ENCODE peak calls at places on chromosomes 7 and 10, in four cellular contexts. One of them, this sample, is unnamed. For H3K4me1, the result is how much of the 10 kb centered on the place peaks cover.

GRCh38 chr10:14153570-14154055 is 177.1 kb downstream of the FRMD4A start:
- DNase-seq in uterus: no peak
- DNase-seq in tibial nerve: no peak
- DNase-seq in right atrium auricular region: no peak
- DNase-seq in this sample: peak

GRCh38 chr7:7719235-7719634 is 828 bp upstream of the RPA3 start:
- DNase-seq in tibial nerve: no peak
- DNase-seq in right atrium auricular region: no peak
- DNase-seq in uterus: peak
- DNase-seq in this sample: no peak

GRCh38 chr7:1494447-1494846 is 9.7 kb downstream of the INTS1 start:
- DNase-seq in right atrium auricular region: no peak
- DNase-seq in uterus: no peak
- DNase-seq in tibial nerve: no peak
- DNase-seq in this sample: no peak

GRCh38 chr7:603152-603941 is 83.7 kb upstream of the PDGFA start:
- DNase-seq in uterus: peak
- DNase-seq in right atrium auricular region: no peak
- DNase-seq in tibial nerve: no peak
- DNase-seq in this sample: no peak

GRCh38 chr10:6097063-6097462 is 8.2 kb downstream of the RBM17 start:
- DNase-seq in tibial nerve: no peak
- DNase-seq in uterus: no peak
- DNase-seq in right atrium auricular region: no peak
- DNase-seq in this sample: no peak

GRCh38 chr10:97020452-97021400 is 165.0 kb downstream of the SLIT1 start:
- DNase-seq in tibial nerve: no peak
- DNase-seq in right atrium auricular region: no peak
- DNase-seq in uterus: peak
- DNase-seq in this sample: peak

GRCh38 chr10:29443745-29444523 is 155.1 kb downstream of the LYZL1 start:
- DNase-seq in uterus: no peak
- DNase-seq in tibial nerve: no peak
- DNase-seq in right atrium auricular region: no peak
- DNase-seq in this sample: no peak

GRCh38 chr10:11051001-11051324 is 33.3 kb downstream of the CELF2 start:
- DNase-seq in tibial nerve: no peak
- DNase-seq in right atrium auricular region: no peak
- DNase-seq in uterus: no peak
- DNase-seq in this sample: no peak

GRCh38 chr10:61346946-61347345 is 106.2 kb downstream of the TMEM26 start:
- DNase-seq in uterus: no peak
- DNase-seq in right atrium auricular region: no peak
- DNase-seq in tibial nerve: no peak
- DNase-seq in this sample: no peak

GRCh38 chr10:45265995-45266394 is 49.4 kb downstream of the OR13A1 start:
- DNase-seq in tibial nerve: no peak
- DNase-seq in uterus: no peak
- DNase-seq in right atrium auricular region: no peak
- DNase-seq in this sample: no peak

DNA sequence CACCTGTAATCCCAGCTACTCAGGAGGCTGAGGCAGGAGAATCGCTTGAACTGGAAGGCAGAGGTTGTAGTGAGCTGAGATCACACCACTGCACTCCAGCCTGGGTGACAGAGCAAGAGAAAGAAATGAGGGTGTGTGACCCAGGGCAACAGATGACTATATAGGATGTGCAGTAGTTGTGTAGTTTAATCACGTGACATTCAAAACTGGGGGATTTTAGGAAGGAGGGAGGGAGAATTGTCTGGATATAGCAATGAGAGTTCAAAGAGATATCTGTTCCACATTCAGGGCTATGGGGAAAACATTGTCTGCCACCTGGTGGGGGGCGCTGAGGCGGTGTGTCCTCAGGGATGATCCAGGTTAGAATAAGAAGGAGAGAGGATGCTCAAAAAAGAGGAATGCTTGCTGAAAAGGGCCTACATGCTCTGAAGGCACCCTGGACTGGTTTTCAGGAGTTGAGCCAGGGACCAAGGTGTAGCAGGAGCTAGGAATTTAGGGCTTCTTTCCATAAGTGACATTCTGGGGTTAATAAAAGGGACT is 7.8 kb upstream of the ZYX start:
- DNase-seq in right atrium auricular region: no peak
- DNase-seq in tibial nerve: no peak
- DNase-seq in uterus: no peak
- DNase-seq in this sample: no peak
- H3K4me1 ChIP-seq in right atrium auricular region: under half
- H3K4me1 ChIP-seq in tibial nerve: under half
- H3K4me1 ChIP-seq in uterus: under half
- H3K4me1 ChIP-seq in this sample: under half

GRCh38 chr10:114915294-114915693 is 22.7 kb upstream of the TRUB1 start:
- DNase-seq in tibial nerve: no peak
- DNase-seq in right atrium auricular region: no peak
- DNase-seq in uterus: no peak
- DNase-seq in this sample: no peak

GRCh38 chr10:114917927-114918672 is 19.9 kb upstream of the TRUB1 start:
- DNase-seq in right atrium auricular region: no peak
- DNase-seq in uterus: no peak
- DNase-seq in tibial nerve: no peak
- DNase-seq in this sample: no peak

GRCh38 chr10:114914545-114914944 is 23.4 kb upstream of the TRUB1 start:
- DNase-seq in right atrium auricular region: no peak
- DNase-seq in uterus: no peak
- DNase-seq in tibial nerve: no peak
- DNase-seq in this sample: no peak

GRCh38 chr10:114916653-114917052 is 21.3 kb upstream of the TRUB1 start:
- DNase-seq in uterus: no peak
- DNase-seq in tibial nerve: no peak
- DNase-seq in right atrium auricular region: no peak
- DNase-seq in this sample: no peak

GRCh38 chr10:114917459-114917858 is 20.5 kb upstream of the TRUB1 start:
- DNase-seq in tibial nerve: no peak
- DNase-seq in right atrium auricular region: no peak
- DNase-seq in uterus: no peak
- DNase-seq in this sample: no peak
- H3K27ac ChIP-seq in tibial nerve: no peak
- H3K27ac ChIP-seq in right atrium auricular region: no peak
- H3K27ac ChIP-seq in uterus: no peak
- H3K27ac ChIP-seq in this sample: no peak

GRCh38 chr7:136874393-136875032 is 6.1 kb downstream of the CHRM2 start:
- DNase-seq in tibial nerve: no peak
- DNase-seq in right atrium auricular region: no peak
- DNase-seq in uterus: no peak
- DNase-seq in this sample: no peak
- H3K4me1 ChIP-seq in tibial nerve: under half
- H3K4me1 ChIP-seq in right atrium auricular region: under half
- H3K4me1 ChIP-seq in uterus: under half
- H3K4me1 ChIP-seq in this sample: under half

DNA sequence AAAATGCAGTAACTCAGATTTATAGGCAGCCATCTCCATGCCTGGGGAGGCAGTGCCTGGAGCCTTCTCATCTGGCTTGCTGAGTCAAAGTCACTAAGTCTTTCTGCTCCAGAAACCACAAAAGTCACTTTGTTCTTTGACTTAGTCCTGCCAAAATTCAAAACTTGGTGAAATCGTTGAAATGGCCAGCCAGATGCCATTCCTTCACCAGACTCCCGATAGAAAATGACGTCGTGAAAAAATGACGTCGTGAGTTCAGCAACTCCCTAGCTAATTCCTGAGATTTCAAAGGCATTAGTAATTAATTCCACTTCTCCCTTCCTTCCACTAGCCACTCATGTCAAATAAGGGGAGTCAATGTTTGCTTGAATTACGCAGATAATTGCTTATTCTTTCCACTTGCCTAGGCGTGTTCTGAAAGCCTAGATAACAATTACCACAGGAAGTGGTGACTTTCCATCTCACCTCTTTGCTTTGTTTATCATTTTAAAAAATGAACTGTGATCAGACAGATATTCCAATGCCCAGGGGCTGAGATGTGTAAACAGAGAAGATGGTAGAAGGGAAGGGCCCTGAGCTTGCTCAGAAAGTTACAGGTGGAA is 48.5 kb upstream of the OSBPL3 start:
- DNase-seq in tibial nerve: no peak
- DNase-seq in right atrium auricular region: no peak
- DNase-seq in uterus: no peak
- DNase-seq in this sample: no peak
- H3K27ac ChIP-seq in tibial nerve: no peak
- H3K27ac ChIP-seq in right atrium auricular region: peak
- H3K27ac ChIP-seq in uterus: no peak
- H3K27ac ChIP-seq in this sample: no peak

GRCh38 chr7:55071411-55072188 is 52.8 kb downstream of the EGFR start:
- DNase-seq in right atrium auricular region: no peak
- DNase-seq in tibial nerve: no peak
- DNase-seq in uterus: no peak
- DNase-seq in this sample: no peak

GRCh38 chr7:55075464-55075971 is 56.7 kb downstream of the EGFR start:
- DNase-seq in uterus: peak
- DNase-seq in tibial nerve: peak
- DNase-seq in right atrium auricular region: no peak
- DNase-seq in this sample: peak

GRCh38 chr7:55072251-55072650 is 53.4 kb downstream of the EGFR start:
- DNase-seq in tibial nerve: no peak
- DNase-seq in right atrium auricular region: no peak
- DNase-seq in uterus: no peak
- DNase-seq in this sample: no peak

GRCh38 chr7:55073051-55073511 is 54.3 kb downstream of the EGFR start:
- DNase-seq in tibial nerve: no peak
- DNase-seq in right atrium auricular region: no peak
- DNase-seq in uterus: no peak
- DNase-seq in this sample: no peak

DNA sequence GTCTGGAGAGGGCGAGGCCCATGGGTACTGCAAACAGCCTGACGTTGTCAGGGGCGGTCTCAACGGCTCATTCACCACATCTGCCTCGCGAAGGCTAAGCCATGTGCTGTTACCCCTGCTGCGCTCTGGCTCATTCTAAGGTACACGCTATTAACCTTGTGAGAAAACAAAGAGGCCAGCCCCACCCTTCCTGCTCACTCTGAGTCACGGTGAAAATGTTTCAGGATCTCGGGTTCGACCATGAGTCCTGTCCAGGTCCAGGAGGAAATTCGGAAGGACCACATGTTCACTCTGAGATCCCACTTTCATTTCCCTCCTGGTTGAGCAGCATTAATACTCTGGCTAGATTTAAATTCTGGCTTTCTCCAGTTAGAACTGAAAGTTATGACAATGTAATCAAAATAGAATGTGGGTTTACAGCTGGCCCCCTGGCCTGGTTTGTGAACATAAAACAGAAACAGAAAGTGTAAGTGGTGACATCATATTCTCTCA is 55.2 kb downstream of the EGFR start:
- DNase-seq in uterus: no peak
- DNase-seq in right atrium auricular region: no peak
- DNase-seq in tibial nerve: no peak
- DNase-seq in this sample: no peak
- H3K4me1 ChIP-seq in uterus: under half
- H3K4me1 ChIP-seq in right atrium auricular region: half or more
- H3K4me1 ChIP-seq in tibial nerve: under half
- H3K4me1 ChIP-seq in this sample: under half

DNA sequence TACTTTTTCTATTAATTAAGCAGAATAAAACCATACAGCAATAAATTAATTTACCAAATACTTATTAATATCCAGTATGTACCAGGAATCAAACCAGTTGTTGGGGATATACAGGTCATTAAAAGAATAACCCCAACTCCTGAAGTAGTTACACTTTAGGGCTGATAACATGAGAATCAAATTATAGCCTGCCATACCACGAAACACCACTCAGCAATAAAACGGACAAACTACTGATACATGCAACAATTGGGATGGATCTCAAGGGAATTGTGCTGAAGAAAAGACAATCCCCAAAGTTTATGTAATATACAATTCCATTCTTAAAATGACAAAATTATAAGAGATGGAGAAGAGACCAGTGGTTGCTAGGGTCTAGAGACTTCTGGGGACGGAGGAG is 22.7 kb downstream of the MCMBP start:
- DNase-seq in uterus: no peak
- DNase-seq in right atrium auricular region: no peak
- DNase-seq in tibial nerve: no peak
- DNase-seq in this sample: no peak
- H3K27ac ChIP-seq in uterus: no peak
- H3K27ac ChIP-seq in right atrium auricular region: no peak
- H3K27ac ChIP-seq in tibial nerve: no peak
- H3K27ac ChIP-seq in this sample: no peak

GRCh38 chr10:17651891-17652290 is 7.9 kb downstream of the STAM start:
- DNase-seq in uterus: no peak
- DNase-seq in right atrium auricular region: no peak
- DNase-seq in tibial nerve: no peak
- DNase-seq in this sample: no peak

GRCh38 chr10:17647316-17647715 is 3.4 kb downstream of the STAM start:
- DNase-seq in tibial nerve: no peak
- DNase-seq in right atrium auricular region: no peak
- DNase-seq in uterus: no peak
- DNase-seq in this sample: peak

GRCh38 chr10:17650416-17650815 is 6.5 kb downstream of the STAM start:
- DNase-seq in uterus: no peak
- DNase-seq in tibial nerve: no peak
- DNase-seq in right atrium auricular region: no peak
- DNase-seq in this sample: no peak

GRCh38 chr10:17649836-17650235 is 5.9 kb downstream of the STAM start:
- DNase-seq in tibial nerve: no peak
- DNase-seq in uterus: no peak
- DNase-seq in right atrium auricular region: no peak
- DNase-seq in this sample: no peak

DNA sequence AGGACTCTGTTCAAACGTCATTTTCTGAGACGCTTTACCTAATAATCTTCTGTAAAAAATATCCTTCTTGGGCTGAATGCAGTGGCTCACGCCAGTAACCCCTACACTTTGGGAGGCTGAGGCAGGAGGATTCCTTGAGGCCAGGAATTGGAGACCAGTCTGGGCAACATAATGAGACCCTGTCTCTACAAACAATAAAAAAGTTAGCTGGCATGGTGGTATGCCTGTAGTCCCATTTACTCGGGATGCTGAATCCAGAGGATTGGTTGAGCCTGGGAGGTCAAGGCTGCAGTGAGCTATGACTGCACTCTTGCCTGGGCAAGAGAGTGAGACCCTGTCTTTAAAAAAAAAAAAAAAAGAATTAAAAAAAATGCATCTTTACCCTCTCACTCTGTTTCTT is 5.1 kb downstream of the STAM start:
- DNase-seq in uterus: no peak
- DNase-seq in right atrium auricular region: no peak
- DNase-seq in tibial nerve: no peak
- DNase-seq in this sample: no peak
- H3K4me1 ChIP-seq in uterus: under half
- H3K4me1 ChIP-seq in right atrium auricular region: half or more
- H3K4me1 ChIP-seq in tibial nerve: under half
- H3K4me1 ChIP-seq in this sample: under half

GRCh38 chr10:4217187-4217586 is 432.2 kb upstream of the KLF6 start:
- DNase-seq in tibial nerve: no peak
- DNase-seq in right atrium auricular region: no peak
- DNase-seq in uterus: no peak
- DNase-seq in this sample: no peak
- H3K27ac ChIP-seq in tibial nerve: no peak
- H3K27ac ChIP-seq in right atrium auricular region: no peak
- H3K27ac ChIP-seq in uterus: no peak
- H3K27ac ChIP-seq in this sample: peak

This sample was measured in heart left ventricle.